ENCODE peak calls at places on chromosomes 2 and 18, in ten cellular contexts. I is T follicular helper cell; Z is T1000; A is EL; U is KBM-7; M is NCI-H345; K is epithelial cell of esophagus; C is cardiac fibroblast; V is stimulated activated CD4-positive, alpha-beta T cell treated with anti-CD3 and anti-CD28 coated beads, Interleukin-4, amount 100 ng/mL, for 24 hours; H is DMS79 treated with DMSO at 0.1 percent for 48 hours. P is an unnamed sample.

GRCh38 chr2:84435331-84436081 is 23.6 kb downstream of the SUCLG1 start:
- DNase-seq in I (no peak), Z (peak; percentile 25), A (peak; percentile 34), U (no peak), M (no peak), K (no peak), C (peak; percentile 68), V (no peak), H (no peak), P (no peak)

GRCh38 chr18:58292675-58293074 is 248.6 kb downstream of the NEDD4L start:
- DNase-seq in I (no peak), Z (no peak), A (no peak), U (no peak), M (no peak), K (no peak), C (no peak), V (no peak), H (no peak), P (no peak)

GRCh38 chr18:9539283-9539682 is 64.0 kb downstream of the RALBP1 start:
- DNase-seq in I (no peak), Z (no peak), A (peak; percentile 85), U (no peak), M (no peak), K (peak; percentile 83), C (peak; percentile 37), V (no peak), H (no peak), P (no peak)

GRCh38 chr2:158772306-158773078 is 22.6 kb upstream of the DAPL1 start:
- DNase-seq in I (no peak), Z (no peak), A (no peak), U (no peak), M (no peak), K (no peak), C (no peak), V (no peak), H (no peak), P (no peak)

GRCh38 chr2:30165617-30166016 is 18.8 kb downstream of the YPEL5 start:
- DNase-seq in I (no peak), Z (no peak), A (no peak), U (no peak), M (peak; percentile 12), K (no peak), C (no peak), V (no peak), H (no peak), P (no peak)

GRCh38 chr2:217942731-217943335 is 60.0 kb downstream of the TNS1 start:
- DNase-seq in I (no peak), Z (no peak), A (no peak), U (no peak), M (no peak), K (no peak), C (no peak), V (no peak), H (no peak), P (no peak)

GRCh38 chr18:55413474-55413873 is 174.5 kb downstream of the TCF4 start:
- DNase-seq in I (no peak), Z (no peak), A (peak; percentile 50), U (no peak), M (no peak), K (peak; percentile 12), C (no peak), V (no peak), H (no peak), P (no peak)

GRCh38 chr18:12692206-12692605 is 10.3 kb downstream of the CEP76 start:
- DNase-seq in I (no peak), Z (no peak), A (no peak), U (no peak), M (no peak), K (peak; percentile 24), C (no peak), V (no peak), H (no peak), P (no peak)

GRCh38 chr2:7672685-7673071 is 755.5 kb downstream of the RNF144A start:
- DNase-seq in I (no peak), Z (no peak), A (no peak), U (no peak), M (no peak), K (no peak), C (no peak), V (peak; percentile 17), H (no peak), P (no peak)

GRCh38 chr2:6855860-6856547 is 9.7 kb downstream of the CMPK2 start:
- DNase-seq in I (no peak), Z (no peak), A (no peak), U (no peak), M (no peak), K (peak; percentile 28), C (no peak), V (no peak), H (no peak), P (no peak)

GRCh38 chr2:179021258-179021657 is 28.7 kb downstream of the CCDC141 start:
- DNase-seq in I (no peak), Z (no peak), A (no peak), U (no peak), M (no peak), K (no peak), C (no peak), V (no peak), H (no peak), P (no peak)

GRCh38 chr2:50863218-50863617 is 168.7 kb downstream of the NRXN1 start:
- DNase-seq in I (no peak), Z (no peak), A (no peak), U (no peak), M (peak; percentile 38), K (no peak), C (no peak), V (no peak), H (peak; percentile 39), P (no peak)

GRCh38 chr2:170739048-170739447 is 23.9 kb downstream of the SP5 start:
- DNase-seq in I (no peak), Z (peak; percentile 20), A (peak; percentile 95), U (no peak), M (no peak), K (peak; percentile 93), C (peak; percentile 64), V (no peak), H (no peak), P (no peak)

GRCh38 chr2:180776924-180777323 is 203.5 kb upstream of the UBE2E3 start:
- DNase-seq in I (no peak), Z (no peak), A (peak; percentile 51), U (no peak), M (no peak), K (no peak), C (peak; percentile 56), V (no peak), H (no peak), P (no peak)

GRCh38 chr2:41949541-41950439 is 98.0 kb upstream of the PKDCC start:
- DNase-seq in I (no peak), Z (no peak), A (no peak), U (no peak), M (no peak), K (no peak), C (no peak), V (no peak), H (no peak), P (no peak)

GRCh38 chr2:104914509-104914908 is 60.6 kb downstream of the POU3F3 start:
- DNase-seq in I (no peak), Z (no peak), A (no peak), U (no peak), M (no peak), K (no peak), C (no peak), V (no peak), H (no peak), P (no peak)

GRCh38 chr2:215863687-215864086 is 149.7 kb downstream of the MREG start:
- DNase-seq in I (no peak), Z (no peak), A (no peak), U (no peak), M (no peak), K (no peak), C (no peak), V (no peak), H (no peak), P (no peak)

GRCh38 chr18:13603304-13604019 is 122.9 kb downstream of the FAM210A start:
- DNase-seq in I (no peak), Z (no peak), A (no peak), U (no peak), M (no peak), K (no peak), C (no peak), V (no peak), H (no peak), P (no peak)

GRCh38 chr2:143937563-143938346 is 582.2 kb downstream of the ZEB2 start:
- DNase-seq in I (no peak), Z (no peak), A (no peak), U (peak; percentile 36), M (peak; percentile 80), K (peak; percentile 10), C (peak; percentile 11), V (no peak), H (peak; percentile 50), P (peak; percentile 35)

GRCh38 chr2:66494708-66495107 is 59.8 kb downstream of the MEIS1 start:
- DNase-seq in I (no peak), Z (no peak), A (peak; percentile 90), U (peak; percentile 75), M (no peak), K (peak; percentile 82), C (peak; percentile 90), V (no peak), H (no peak), P (no peak)

GRCh38 chr2:20159411-20159810 is 65.5 kb downstream of the SDC1 start:
- DNase-seq in I (no peak), Z (no peak), A (no peak), U (no peak), M (no peak), K (no peak), C (no peak), V (no peak), H (no peak), P (no peak)

GRCh38 chr2:214393796-214394195 is 17.1 kb upstream of the VWC2L start:
- DNase-seq in I (no peak), Z (no peak), A (no peak), U (no peak), M (no peak), K (no peak), C (no peak), V (no peak), H (no peak), P (no peak)

GRCh38 chr2:156339110-156339847 is 6.8 kb upstream of the NR4A2 start:
- DNase-seq in I (no peak), Z (no peak), A (no peak), U (no peak), M (peak; percentile 81), K (peak; percentile 18), C (no peak), V (no peak), H (peak; percentile 90), P (no peak)

GRCh38 chr2:239292956-239293355 is 107.9 kb downstream of the HDAC4 start:
- DNase-seq in I (no peak), Z (no peak), A (no peak), U (no peak), M (no peak), K (no peak), C (no peak), V (no peak), H (no peak), P (no peak)

GRCh38 chr2:198950813-198951212 is 506.9 kb downstream of the SATB2 start:
- DNase-seq in I (no peak), Z (no peak), A (no peak), U (no peak), M (no peak), K (no peak), C (no peak), V (no peak), H (no peak), P (no peak)

GRCh38 chr2:36886664-36887063 is 79.7 kb downstream of the STRN start:
- DNase-seq in I (no peak), Z (no peak), A (peak; percentile 1), U (no peak), M (no peak), K (no peak), C (no peak), V (no peak), H (no peak), P (no peak)

GRCh38 chr18:43486462-43486861 is 209.2 kb upstream of the SYT4 start:
- DNase-seq in I (no peak), Z (no peak), A (no peak), U (peak; percentile 8), M (peak; percentile 8), K (peak; percentile 1), C (no peak), V (no peak), H (no peak), P (no peak)

GRCh38 chr2:190767821-190768220 is 112.8 kb upstream of the GLS start:
- DNase-seq in I (no peak), Z (no peak), A (no peak), U (no peak), M (no peak), K (no peak), C (no peak), V (no peak), H (no peak), P (no peak)

P was measured in Kasumi-1.